ENCODE peak calls at places on chromosomes 4 and X, in nine cellular contexts. One of them, this sample, is unnamed.

GRCh38 chr4:81891005-81891795 is 419.5 kb upstream of the RASGEF1B start:
- DNase-seq in mammary epithelial cell: no peak
- DNase-seq in uterus: no peak
- DNase-seq in fibroblast of lung: no peak
- DNase-seq in thoracic aorta: no peak
- DNase-seq in psoas muscle: no peak
- DNase-seq in neural progenitor cell: peak; percentile 62
- DNase-seq in adrenal gland: no peak
- DNase-seq in cardiac muscle cell: no peak
- DNase-seq in this sample: no peak

GRCh38 chrX:41877167-41877566 is 46.2 kb downstream of the CASK start:
- DNase-seq in neural progenitor cell: no peak
- DNase-seq in psoas muscle: no peak
- DNase-seq in cardiac muscle cell: no peak
- DNase-seq in fibroblast of lung: no peak
- DNase-seq in uterus: no peak
- DNase-seq in adrenal gland: no peak
- DNase-seq in mammary epithelial cell: no peak
- DNase-seq in thoracic aorta: no peak
- DNase-seq in this sample: no peak

GRCh38 chrX:75273483-75273882 is 402 bp upstream of the UPRT start:
- DNase-seq in mammary epithelial cell: no peak
- DNase-seq in cardiac muscle cell: no peak
- DNase-seq in psoas muscle: no peak
- DNase-seq in fibroblast of lung: no peak
- DNase-seq in neural progenitor cell: no peak
- DNase-seq in adrenal gland: peak; percentile 1
- DNase-seq in uterus: no peak
- DNase-seq in thoracic aorta: no peak
- DNase-seq in this sample: no peak

GRCh38 chr4:156144961-156145360 is 191.3 kb upstream of the CTSO start:
- DNase-seq in neural progenitor cell: peak; percentile 31
- DNase-seq in thoracic aorta: no peak
- DNase-seq in psoas muscle: no peak
- DNase-seq in adrenal gland: no peak
- DNase-seq in fibroblast of lung: no peak
- DNase-seq in cardiac muscle cell: no peak
- DNase-seq in mammary epithelial cell: no peak
- DNase-seq in uterus: no peak
- DNase-seq in this sample: no peak

GRCh38 chr4:174627473-174627872 is 105.2 kb upstream of the HPGD start:
- DNase-seq in psoas muscle: no peak
- DNase-seq in fibroblast of lung: no peak
- DNase-seq in neural progenitor cell: no peak
- DNase-seq in thoracic aorta: no peak
- DNase-seq in mammary epithelial cell: peak; percentile 4
- DNase-seq in adrenal gland: no peak
- DNase-seq in cardiac muscle cell: no peak
- DNase-seq in uterus: no peak
- DNase-seq in this sample: no peak

GRCh38 chr4:21780158-21780557 is 168.4 kb downstream of the KCNIP4 start:
- DNase-seq in neural progenitor cell: no peak
- DNase-seq in thoracic aorta: no peak
- DNase-seq in adrenal gland: no peak
- DNase-seq in fibroblast of lung: peak; percentile 70
- DNase-seq in mammary epithelial cell: peak; percentile 40
- DNase-seq in uterus: no peak
- DNase-seq in psoas muscle: no peak
- DNase-seq in cardiac muscle cell: no peak
- DNase-seq in this sample: no peak

GRCh38 chrX:122565952-122566351 is 618.1 kb upstream of the GRIA3 start:
- DNase-seq in neural progenitor cell: no peak
- DNase-seq in cardiac muscle cell: no peak
- DNase-seq in adrenal gland: peak; percentile 1
- DNase-seq in psoas muscle: no peak
- DNase-seq in uterus: no peak
- DNase-seq in fibroblast of lung: peak; percentile 98
- DNase-seq in thoracic aorta: peak; percentile 1
- DNase-seq in mammary epithelial cell: peak; percentile 93
- DNase-seq in this sample: no peak

GRCh38 chrX:14997271-14997670 is 124.0 kb downstream of the MOSPD2 start:
- DNase-seq in psoas muscle: no peak
- DNase-seq in uterus: no peak
- DNase-seq in mammary epithelial cell: no peak
- DNase-seq in fibroblast of lung: no peak
- DNase-seq in cardiac muscle cell: no peak
- DNase-seq in thoracic aorta: no peak
- DNase-seq in neural progenitor cell: no peak
- DNase-seq in adrenal gland: no peak
- DNase-seq in this sample: no peak

GRCh38 chr4:51998837-51999236 is 21.3 kb downstream of the LRRC66 start:
- DNase-seq in fibroblast of lung: no peak
- DNase-seq in psoas muscle: no peak
- DNase-seq in thoracic aorta: no peak
- DNase-seq in cardiac muscle cell: no peak
- DNase-seq in mammary epithelial cell: no peak
- DNase-seq in uterus: no peak
- DNase-seq in neural progenitor cell: peak; percentile 13
- DNase-seq in adrenal gland: no peak
- DNase-seq in this sample: no peak

GRCh38 chrX:7139202-7140081 is 8.1 kb upstream of the STS start:
- DNase-seq in adrenal gland: peak; percentile 32
- DNase-seq in fibroblast of lung: peak; percentile 84
- DNase-seq in cardiac muscle cell: no peak
- DNase-seq in neural progenitor cell: no peak
- DNase-seq in mammary epithelial cell: no peak
- DNase-seq in psoas muscle: no peak
- DNase-seq in thoracic aorta: no peak
- DNase-seq in uterus: no peak
- DNase-seq in this sample: no peak

DNA sequence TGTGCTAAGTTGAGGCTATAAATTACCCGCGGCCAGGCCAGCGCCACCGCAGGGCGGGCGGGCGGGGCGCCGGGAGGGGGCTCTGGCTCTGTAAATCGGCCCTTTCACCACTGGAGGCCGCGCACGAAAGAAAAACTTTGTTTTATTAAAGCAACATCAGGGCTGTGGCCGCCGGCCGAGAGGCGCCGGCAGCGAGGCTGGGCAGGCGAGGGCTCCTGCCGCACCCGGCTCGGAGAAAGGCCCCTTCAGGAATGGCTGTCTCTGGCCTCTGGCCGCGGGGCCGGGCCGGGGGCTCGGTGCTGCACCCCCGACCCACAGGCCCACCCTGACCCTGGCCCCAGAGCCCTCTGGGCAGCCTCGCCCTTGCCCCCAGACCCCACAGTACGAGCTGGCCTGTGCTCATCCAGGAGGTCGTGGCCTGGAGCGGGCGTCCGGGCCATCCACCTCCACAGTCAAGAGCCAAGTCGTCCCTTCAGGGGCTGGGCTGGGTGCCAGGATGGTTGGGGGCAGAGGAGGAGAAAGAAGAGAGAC is 29.5 kb upstream of the FGFR3 start:
- DNase-seq in uterus: peak; percentile 31
- DNase-seq in cardiac muscle cell: no peak
- DNase-seq in fibroblast of lung: peak; percentile 42
- DNase-seq in adrenal gland: peak; percentile 71
- DNase-seq in thoracic aorta: no peak
- DNase-seq in neural progenitor cell: peak; percentile 39
- DNase-seq in mammary epithelial cell: no peak
- DNase-seq in psoas muscle: no peak
- DNase-seq in this sample: no peak
- H3K4me3 ChIP-seq in uterus: peak overlapping the region; percentile 24
- H3K4me3 ChIP-seq in cardiac muscle cell: no peak overlapping the region
- H3K4me3 ChIP-seq in fibroblast of lung: no peak overlapping the region
- H3K4me3 ChIP-seq in adrenal gland: peak overlapping the region; percentile 17
- H3K4me3 ChIP-seq in thoracic aorta: peak overlapping the region; percentile 66
- H3K4me3 ChIP-seq in neural progenitor cell: no peak overlapping the region
- H3K4me3 ChIP-seq in mammary epithelial cell: no peak overlapping the region
- H3K4me3 ChIP-seq in psoas muscle: peak overlapping the region; percentile 48
- H3K4me3 ChIP-seq in this sample: peak overlapping the region; percentile 52

GRCh38 chr4:9745782-9746181 is 35.7 kb upstream of the DRD5 start:
- DNase-seq in mammary epithelial cell: no peak
- DNase-seq in adrenal gland: no peak
- DNase-seq in cardiac muscle cell: no peak
- DNase-seq in neural progenitor cell: no peak
- DNase-seq in uterus: no peak
- DNase-seq in psoas muscle: no peak
- DNase-seq in thoracic aorta: no peak
- DNase-seq in fibroblast of lung: no peak
- DNase-seq in this sample: no peak
- H3K4me1 ChIP-seq in mammary epithelial cell: no peaks in the 10 kb centered on the region
- H3K4me1 ChIP-seq in adrenal gland: no peaks in the 10 kb centered on the region
- H3K4me1 ChIP-seq in cardiac muscle cell: peaks cover 4% of the 10 kb centered on the region
- H3K4me1 ChIP-seq in neural progenitor cell: no peaks in the 10 kb centered on the region
- H3K4me1 ChIP-seq in uterus: no peaks in the 10 kb centered on the region
- H3K4me1 ChIP-seq in psoas muscle: no peaks in the 10 kb centered on the region
- H3K4me1 ChIP-seq in thoracic aorta: no peaks in the 10 kb centered on the region
- H3K4me1 ChIP-seq in fibroblast of lung: no peaks in the 10 kb centered on the region
- H3K4me1 ChIP-seq in this sample: no peaks in the 10 kb centered on the region

GRCh38 chrX:79413963-79414362 is 46.8 kb upstream of the ITM2A start:
- DNase-seq in adrenal gland: no peak
- DNase-seq in fibroblast of lung: no peak
- DNase-seq in uterus: no peak
- DNase-seq in cardiac muscle cell: no peak
- DNase-seq in psoas muscle: no peak
- DNase-seq in neural progenitor cell: no peak
- DNase-seq in mammary epithelial cell: no peak
- DNase-seq in thoracic aorta: no peak
- DNase-seq in this sample: no peak

GRCh38 chrX:79415056-79415455 is 47.9 kb upstream of the ITM2A start:
- DNase-seq in fibroblast of lung: no peak
- DNase-seq in cardiac muscle cell: no peak
- DNase-seq in mammary epithelial cell: no peak
- DNase-seq in adrenal gland: no peak
- DNase-seq in uterus: no peak
- DNase-seq in thoracic aorta: no peak
- DNase-seq in psoas muscle: no peak
- DNase-seq in neural progenitor cell: no peak
- DNase-seq in this sample: no peak

GRCh38 chrX:79408623-79409322 is 41.6 kb upstream of the ITM2A start:
- DNase-seq in mammary epithelial cell: no peak
- DNase-seq in fibroblast of lung: no peak
- DNase-seq in psoas muscle: no peak
- DNase-seq in cardiac muscle cell: no peak
- DNase-seq in uterus: no peak
- DNase-seq in neural progenitor cell: no peak
- DNase-seq in thoracic aorta: no peak
- DNase-seq in adrenal gland: no peak
- DNase-seq in this sample: no peak

GRCh38 chrX:79409657-79410056 is 42.5 kb upstream of the ITM2A start:
- DNase-seq in cardiac muscle cell: no peak
- DNase-seq in uterus: no peak
- DNase-seq in fibroblast of lung: no peak
- DNase-seq in mammary epithelial cell: no peak
- DNase-seq in adrenal gland: no peak
- DNase-seq in neural progenitor cell: no peak
- DNase-seq in psoas muscle: no peak
- DNase-seq in thoracic aorta: no peak
- DNase-seq in this sample: no peak

DNA sequence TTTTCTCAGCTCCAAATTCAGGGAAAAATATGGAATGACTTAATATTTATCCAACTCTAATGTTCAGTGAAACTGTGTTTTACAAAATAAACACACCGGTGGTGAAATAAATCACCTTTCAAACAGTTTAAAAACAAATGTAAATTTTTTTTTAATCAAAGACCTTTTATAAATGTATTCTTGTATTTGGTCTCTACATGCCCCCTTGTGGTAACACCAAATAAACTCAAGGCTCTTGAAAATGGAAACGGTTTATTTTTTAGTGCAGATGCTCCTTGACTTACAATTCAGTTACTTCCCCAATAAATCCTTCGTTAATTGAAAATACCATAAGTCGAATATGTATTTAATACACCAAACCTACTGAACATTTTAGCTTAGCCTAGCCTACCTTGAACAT is 45.9 kb upstream of the ITM2A start:
- DNase-seq in psoas muscle: no peak
- DNase-seq in thoracic aorta: no peak
- DNase-seq in cardiac muscle cell: peak; percentile 14
- DNase-seq in neural progenitor cell: peak; percentile 22
- DNase-seq in uterus: no peak
- DNase-seq in adrenal gland: no peak
- DNase-seq in fibroblast of lung: no peak
- DNase-seq in mammary epithelial cell: peak; percentile 7
- DNase-seq in this sample: no peak
- TF ChIP-seq CTCF in psoas muscle: peak; percentile 34
- TF ChIP-seq CTCF in thoracic aorta: no peak
- TF ChIP-seq CTCF in cardiac muscle cell: peak; percentile 41
- TF ChIP-seq CTCF in neural progenitor cell: peak; percentile 53
- TF ChIP-seq CTCF in uterus: peak; percentile 13
- TF ChIP-seq CTCF in adrenal gland: no peak
- TF ChIP-seq CTCF in fibroblast of lung: no peak
- TF ChIP-seq CTCF in mammary epithelial cell: peak; percentile 39
- TF ChIP-seq CTCF in this sample: peak; percentile 28

GRCh38 chr4:8702020-8702495 is 109.5 kb downstream of the CPZ start:
- DNase-seq in mammary epithelial cell: no peak
- DNase-seq in uterus: no peak
- DNase-seq in adrenal gland: no peak
- DNase-seq in neural progenitor cell: no peak
- DNase-seq in fibroblast of lung: no peak
- DNase-seq in thoracic aorta: no peak
- DNase-seq in cardiac muscle cell: no peak
- DNase-seq in psoas muscle: no peak
- DNase-seq in this sample: no peak
- H3K4me3 ChIP-seq in mammary epithelial cell: no peak overlapping the region
- H3K4me3 ChIP-seq in uterus: no peak overlapping the region
- H3K4me3 ChIP-seq in adrenal gland: no peak overlapping the region
- H3K4me3 ChIP-seq in neural progenitor cell: no peak overlapping the region
- H3K4me3 ChIP-seq in fibroblast of lung: no peak overlapping the region
- H3K4me3 ChIP-seq in thoracic aorta: no peak overlapping the region
- H3K4me3 ChIP-seq in cardiac muscle cell: no peak overlapping the region
- H3K4me3 ChIP-seq in psoas muscle: no peak overlapping the region
- H3K4me3 ChIP-seq in this sample: no peak overlapping the region

GRCh38 chrX:154541589-154541895 is 5.1 kb downstream of the G6PD start:
- DNase-seq in fibroblast of lung: no peak
- DNase-seq in neural progenitor cell: no peak
- DNase-seq in psoas muscle: no peak
- DNase-seq in uterus: no peak
- DNase-seq in cardiac muscle cell: no peak
- DNase-seq in mammary epithelial cell: no peak
- DNase-seq in thoracic aorta: no peak
- DNase-seq in adrenal gland: no peak
- DNase-seq in this sample: no peak

GRCh38 chrX:154544885-154545284 is 1.8 kb downstream of the G6PD start:
- DNase-seq in neural progenitor cell: no peak
- DNase-seq in mammary epithelial cell: no peak
- DNase-seq in cardiac muscle cell: peak; percentile 17
- DNase-seq in psoas muscle: no peak
- DNase-seq in uterus: no peak
- DNase-seq in adrenal gland: no peak
- DNase-seq in thoracic aorta: no peak
- DNase-seq in fibroblast of lung: no peak
- DNase-seq in this sample: no peak

GRCh38 chrX:154540897-154541535 is 5.6 kb downstream of the G6PD start:
- DNase-seq in cardiac muscle cell: no peak
- DNase-seq in neural progenitor cell: no peak
- DNase-seq in mammary epithelial cell: peak; percentile 83
- DNase-seq in adrenal gland: peak; percentile 64
- DNase-seq in thoracic aorta: no peak
- DNase-seq in psoas muscle: no peak
- DNase-seq in uterus: no peak
- DNase-seq in fibroblast of lung: peak; percentile 56
- DNase-seq in this sample: no peak

GRCh38 chrX:154542723-154543424 is 3.8 kb downstream of the G6PD start:
- DNase-seq in neural progenitor cell: no peak
- DNase-seq in psoas muscle: no peak
- DNase-seq in mammary epithelial cell: no peak
- DNase-seq in thoracic aorta: no peak
- DNase-seq in uterus: no peak
- DNase-seq in cardiac muscle cell: no peak
- DNase-seq in adrenal gland: peak; percentile 52
- DNase-seq in fibroblast of lung: no peak
- DNase-seq in this sample: peak; percentile 79

GRCh38 chrX:154541896-154542722 is 4.5 kb downstream of the G6PD start:
- DNase-seq in mammary epithelial cell: peak; percentile 84
- DNase-seq in fibroblast of lung: peak; percentile 88
- DNase-seq in psoas muscle: peak; percentile 83
- DNase-seq in adrenal gland: peak; percentile 94
- DNase-seq in neural progenitor cell: no peak
- DNase-seq in cardiac muscle cell: no peak
- DNase-seq in uterus: peak; percentile 88
- DNase-seq in thoracic aorta: peak; percentile 74
- DNase-seq in this sample: peak; percentile 96
- H3K4me1 ChIP-seq in mammary epithelial cell: peaks cover 33% of the 10 kb centered on the region
- H3K4me1 ChIP-seq in fibroblast of lung: peaks cover 11% of the 10 kb centered on the region
- H3K4me1 ChIP-seq in psoas muscle: peaks cover 11% of the 10 kb centered on the region
- H3K4me1 ChIP-seq in adrenal gland: peaks cover 24% of the 10 kb centered on the region
- H3K4me1 ChIP-seq in neural progenitor cell: no peaks in the 10 kb centered on the region
- H3K4me1 ChIP-seq in cardiac muscle cell: no peaks in the 10 kb centered on the region
- H3K4me1 ChIP-seq in uterus: peaks cover 3% of the 10 kb centered on the region
- H3K4me1 ChIP-seq in thoracic aorta: peaks cover 19% of the 10 kb centered on the region
- H3K4me1 ChIP-seq in this sample: peaks cover 10% of the 10 kb centered on the region